ENCODE peak calls at places on chromosome 16, in five cellular contexts. M is body of pancreas, W is NCI-H345, L is AG08395, H is AG04450. I is an unnamed sample.

GRCh38 chr16:29899516-29900101 is at the start of gene SEZ6L2:
- DNase-seq in M (peak), W (peak), L (peak), H (peak), I (peak)

GRCh38 chr16:31476305-31477219 is 4.6 kb downstream of the TGFB1I1 start:
- DNase-seq in M (peak), W (no peak), L (no peak), H (no peak), I (no peak)

GRCh38 chr16:48850097-48850496 is 240.1 kb upstream of the N4BP1 start:
- DNase-seq in M (no peak), W (no peak), L (no peak), H (no peak), I (no peak)

GRCh38 chr16:3022697-3023414 is 886 bp downstream of the HCFC1R1 start:
- DNase-seq in M (no peak), W (peak), L (peak), H (no peak), I (no peak)

GRCh38 chr16:27690604-27691003 is 140.7 kb downstream of the KATNIP start:
- DNase-seq in M (no peak), W (no peak), L (peak), H (no peak), I (no peak)

GRCh38 chr16:88478115-88478514 is 25.0 kb downstream of the ZFPM1 start:
- DNase-seq in M (no peak), W (peak), L (no peak), H (no peak), I (no peak)

GRCh38 chr16:30927789-30928378 is 4.5 kb downstream of the FBXL19 start:
- DNase-seq in M (peak), W (peak), L (peak), H (no peak), I (peak)

GRCh38 chr16:69187891-69188451 is 1.0 kb downstream of the SNTB2 start:
- DNase-seq in M (peak), W (peak), L (no peak), H (no peak), I (peak)

GRCh38 chr16:12390644-12391043 is 413.0 kb downstream of the CPPED1 start:
- DNase-seq in M (no peak), W (no peak), L (peak), H (no peak), I (no peak)

GRCh38 chr16:711548-712320 is 3.2 kb upstream of the METRN start:
- DNase-seq in M (peak), W (peak), L (peak), H (no peak), I (peak)

GRCh38 chr16:57930533-57930932 is 40.4 kb downstream of the CNGB1 start:
- DNase-seq in M (no peak), W (no peak), L (no peak), H (no peak), I (no peak)

GRCh38 chr16:80158766-80159165 is 382.0 kb upstream of the DYNLRB2 start:
- DNase-seq in M (no peak), W (no peak), L (peak), H (peak), I (peak)

GRCh38 chr16:11047057-11047456 is 102.7 kb downstream of the CLEC16A start:
- DNase-seq in M (no peak), W (no peak), L (peak), H (peak), I (no peak)

GRCh38 chr16:29158031-29158430 is 173.2 kb downstream of the LAT start:
- DNase-seq in M (no peak), W (no peak), L (no peak), H (no peak), I (no peak)

GRCh38 chr16:56189990-56190902 is 1.0 kb upstream of the GNAO1 start:
- DNase-seq in M (no peak), W (no peak), L (no peak), H (no peak), I (no peak)

GRCh38 chr16:79217375-79218011 is 383.0 kb downstream of the MAF start:
- DNase-seq in M (no peak), W (no peak), L (no peak), H (no peak), I (no peak)

GRCh38 chr16:50293994-50294855 is 27.9 kb downstream of the ADCY7 start:
- DNase-seq in M (no peak), W (no peak), L (no peak), H (no peak), I (no peak)

GRCh38 chr16:23615805-23616204 is 19.7 kb upstream of the NDUFAB1 start:
- DNase-seq in M (no peak), W (no peak), L (no peak), H (no peak), I (no peak)

GRCh38 chr16:85612191-85612800 is 826 bp upstream of the GSE1 start:
- DNase-seq in M (peak), W (peak), L (peak), H (peak), I (peak)

GRCh38 chr16:64397042-64397441 is 724.8 kb downstream of the CDH11 start:
- DNase-seq in M (no peak), W (no peak), L (no peak), H (no peak), I (no peak)

GRCh38 chr16:86016201-86016965 is 117.4 kb downstream of the IRF8 start:
- DNase-seq in M (peak), W (peak), L (peak), H (no peak), I (peak)

GRCh38 chr16:17273142-17273561 is 197.6 kb downstream of the XYLT1 start:
- DNase-seq in M (no peak), W (no peak), L (peak), H (peak), I (peak)

GRCh38 chr16:54347961-54348360 is 61.4 kb upstream of the IRX3 start:
- DNase-seq in M (no peak), W (no peak), L (no peak), H (no peak), I (no peak)

GRCh38 chr16:89217388-89218191 is at the start of gene ZNF778:
- DNase-seq in M (peak), W (peak), L (peak), H (peak), I (peak)

GRCh38 chr16:75152635-75153034 is 4.3 kb downstream of the ZFP1 start:
- DNase-seq in M (no peak), W (no peak), L (no peak), H (no peak), I (no peak)

GRCh38 chr16:78745491-78746019 is 646.1 kb downstream of the WWOX start:
- DNase-seq in M (no peak), W (no peak), L (no peak), H (no peak), I (no peak)

GRCh38 chr16:22775220-22775912 is 38.6 kb upstream of the HS3ST2 start:
- DNase-seq in M (no peak), W (no peak), L (no peak), H (no peak), I (no peak)

GRCh38 chr16:81604960-81605383 is 160.4 kb downstream of the CMIP start:
- DNase-seq in M (no peak), W (no peak), L (peak), H (no peak), I (no peak)

GRCh38 chr16:68402748-68403040 is 45.6 kb downstream of the SMPD3 start:
- DNase-seq in M (no peak), W (no peak), L (no peak), H (no peak), I (no peak)

GRCh38 chr16:9112844-9113186 is 21.4 kb downstream of the HAPSTR1 start:
- DNase-seq in M (no peak), W (no peak), L (no peak), H (no peak), I (no peak)

GRCh38 chr16:79836129-79836528 is 235.6 kb upstream of the MAF start:
- DNase-seq in M (no peak), W (no peak), L (no peak), H (no peak), I (no peak)

GRCh38 chr16:20902426-20902825 is 1.9 kb downstream of the LYRM1 start:
- DNase-seq in M (no peak), W (no peak), L (no peak), H (no peak), I (no peak)

GRCh38 chr16:23464196-23464595 is 11.2 kb upstream of the COG7 start:
- DNase-seq in M (no peak), W (no peak), L (no peak), H (no peak), I (no peak)

GRCh38 chr16:311725-312124 is 28.8 kb downstream of the PDIA2 start:
- DNase-seq in M (no peak), W (no peak), L (no peak), H (no peak), I (no peak)

GRCh38 chr16:85072947-85073346 is 39.3 kb downstream of the CIBAR2 start:
- DNase-seq in M (no peak), W (no peak), L (peak), H (peak), I (no peak)

GRCh38 chr16:85569615-85570212 is 43.4 kb upstream of the GSE1 start:
- DNase-seq in M (peak), W (peak), L (peak), H (no peak), I (no peak)

GRCh38 chr16:1297413-1297773 is 12.0 kb upstream of the UBE2I start:
- DNase-seq in M (no peak), W (no peak), L (no peak), H (no peak), I (no peak)

I was measured in A549.